ENCODE peak calls at places on chromosomes 11 and 22, in four cellular contexts. Q is K562, I is endothelial cell of umbilical vein, Z is GM12878. N is an unnamed sample.

GRCh38 chr22:22045576-22046335 is 63.2 kb upstream of the TOP3B start:
- DNase-seq in I (no peak), Q (no peak), Z (no peak), N (no peak)

GRCh38 chr22:43337385-43337784 is 5.8 kb downstream of the SCUBE1 start:
- DNase-seq in Z (no peak), I (no peak), Q (no peak), N (no peak)

GRCh38 chr11:50333861-50334260 is 301.2 kb downstream of the OR4C45 start:
- DNase-seq in Q (no peak), Z (no peak), I (no peak), N (no peak)

GRCh38 chr22:38298312-38299000 is 18.8 kb downstream of the CSNK1E start:
- DNase-seq in Z (no peak), I (no peak), Q (peak), N (peak)

GRCh38 chr11:10432971-10433370 is 22.1 kb upstream of the AMPD3 start:
- DNase-seq in Q (no peak), Z (no peak), I (no peak), N (no peak)

GRCh38 chr22:20491346-20491745 is 4.2 kb downstream of the KLHL22 start:
- DNase-seq in Q (no peak), Z (no peak), I (no peak), N (no peak)

GRCh38 chr22:50733521-50734342 is 4.3 kb upstream of the ACR start:
- DNase-seq in I (no peak), Q (no peak), Z (no peak), N (peak)

GRCh38 chr11:6200975-6201374 is 2.0 kb downstream of the OR52W1 start:
- DNase-seq in I (no peak), Z (no peak), Q (no peak), N (no peak)

GRCh38 chr11:7516488-7516887 is 2.7 kb downstream of the PPFIBP2 start:
- DNase-seq in I (no peak), Z (no peak), Q (no peak), N (no peak)

GRCh38 chr11:12526789-12527188 is 147.4 kb upstream of the TEAD1 start:
- DNase-seq in Q (no peak), Z (no peak), I (peak), N (peak)

GRCh38 chr11:5808500-5809121 is at the start of gene OR52N2:
- DNase-seq in Z (peak), I (peak), Q (peak), N (peak)

GRCh38 chr11:124870430-124870829 is 5.2 kb downstream of the ROBO3 start:
- DNase-seq in Z (no peak), I (no peak), Q (no peak), N (no peak)

DNA sequence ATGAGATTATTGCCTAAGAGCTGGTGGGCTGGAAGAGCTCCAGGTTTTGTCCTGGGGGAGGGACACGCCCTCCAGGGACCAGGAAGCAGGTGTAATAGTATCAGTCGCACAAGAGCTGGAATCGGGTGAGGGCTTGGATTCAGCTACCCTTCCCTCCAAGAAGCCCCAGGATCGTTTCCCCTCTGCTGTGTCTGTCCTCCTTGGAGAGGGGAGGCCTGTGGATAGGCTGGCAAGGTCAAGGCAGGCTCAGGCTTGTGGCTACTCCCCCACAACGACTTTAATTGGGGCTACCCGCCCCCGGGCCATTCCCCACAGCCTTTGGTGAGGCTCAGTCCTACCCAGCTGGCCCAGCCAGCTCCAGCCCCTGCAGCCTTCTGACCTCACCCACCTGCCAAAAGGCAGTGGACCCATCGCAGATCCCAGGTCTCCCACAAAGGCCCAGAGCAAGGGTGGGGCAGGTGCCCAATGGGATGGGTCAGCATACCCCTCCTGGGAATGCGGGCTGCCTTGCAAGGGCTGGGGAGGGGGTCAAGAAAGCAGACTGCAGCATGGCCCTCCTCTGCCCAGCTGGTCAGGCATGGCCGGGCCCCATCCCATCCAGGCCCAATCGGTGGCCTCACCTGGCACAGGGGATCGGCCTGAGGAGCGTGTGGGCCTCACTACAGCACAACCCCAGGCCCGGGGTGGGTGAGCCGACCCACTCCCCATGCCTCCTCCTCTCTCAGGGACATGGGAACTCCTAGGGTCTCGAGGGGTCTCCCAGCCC is 1.0 kb downstream of the CTSD start:
- DNase-seq in I (no peak), Z (no peak), Q (peak), N (no peak)
- TF ChIP-seq FOS in I (no peak), Z (no peak), Q (no peak), N (no peak)

GRCh38 chr22:44486538-44486937 is 11.5 kb downstream of the RTL6 start:
- DNase-seq in Q (peak), Z (no peak), I (no peak), N (peak)

GRCh38 chr22:44484618-44485017 is 13.4 kb downstream of the RTL6 start:
- DNase-seq in Z (no peak), Q (no peak), I (no peak), N (no peak)

GRCh38 chr22:44488354-44488753 is 9.7 kb downstream of the RTL6 start:
- DNase-seq in Z (no peak), I (no peak), Q (no peak), N (no peak)

GRCh38 chr22:44483878-44484277 is 14.2 kb downstream of the RTL6 start:
- DNase-seq in Q (no peak), I (no peak), Z (no peak), N (no peak)

DNA sequence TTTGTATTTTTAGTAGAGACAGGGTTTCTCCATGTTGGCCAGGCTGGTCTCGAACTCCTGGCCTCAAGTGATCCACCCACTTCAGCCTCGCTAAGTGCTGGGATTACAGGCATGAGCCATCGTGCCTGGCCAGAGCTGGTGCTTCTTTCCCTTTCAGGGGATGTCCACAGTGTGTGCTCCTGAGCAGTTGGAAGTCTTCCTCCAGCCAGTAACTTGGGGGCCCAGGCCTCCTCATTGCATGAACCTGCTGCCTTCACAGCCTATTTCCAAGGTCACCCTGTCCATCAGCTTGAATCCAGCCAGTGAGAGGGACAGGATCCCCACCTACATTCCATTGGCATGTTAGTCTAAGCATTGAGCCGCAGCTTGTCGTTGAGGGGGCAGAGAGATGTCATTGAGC is 12.5 kb downstream of the RTL6 start:
- DNase-seq in I (no peak), Q (no peak), Z (no peak), N (no peak)
- TF ChIP-seq FOS in I (no peak), Q (no peak), Z (no peak), N (no peak)

DNA sequence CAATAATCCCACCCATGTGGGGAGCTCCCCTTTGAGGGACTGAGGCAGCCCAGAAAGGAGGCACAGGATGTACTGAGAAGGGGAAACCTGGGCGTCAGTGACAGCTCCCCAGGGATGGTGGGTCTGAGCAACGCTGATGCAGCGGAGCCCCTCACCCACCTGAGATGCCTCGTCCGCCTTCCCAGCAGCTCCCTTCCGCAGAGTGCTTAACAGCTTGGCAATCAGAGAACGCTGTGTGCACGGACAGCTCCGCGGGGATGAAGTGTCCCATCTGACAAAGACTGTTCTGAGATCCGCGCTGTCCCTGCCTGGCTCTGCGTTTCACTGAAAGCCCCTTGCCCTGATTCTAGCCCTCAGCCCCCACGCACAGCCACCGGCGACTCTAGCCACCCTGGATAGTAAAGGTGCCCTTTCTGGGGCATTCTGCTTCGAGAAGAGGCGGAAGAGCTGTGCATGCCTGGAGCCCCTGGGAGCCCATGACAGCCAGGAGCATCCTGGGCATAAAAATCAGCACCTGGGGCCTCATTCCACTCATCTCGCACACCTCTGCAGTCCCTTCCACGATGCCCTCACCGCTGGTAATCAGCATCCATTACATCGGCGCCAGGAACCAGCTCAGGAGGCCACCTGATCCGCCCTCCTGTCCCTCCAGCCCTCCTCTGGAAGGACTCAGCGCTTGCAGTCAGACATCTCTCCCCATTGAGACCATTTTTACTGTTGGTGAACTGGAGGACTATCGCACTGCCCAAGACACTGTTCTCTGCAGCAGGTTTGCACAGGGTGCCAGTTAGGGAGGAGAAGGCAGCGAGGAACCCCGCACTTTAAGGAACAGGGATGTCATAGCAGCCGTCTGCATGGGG is 10.7 kb downstream of the KCNJ5 start:
- DNase-seq in Z (no peak), Q (no peak), I (no peak), N (no peak)
- TF ChIP-seq FOS in Z (no peak), Q (no peak), I (no peak), N (no peak)

GRCh38 chr11:79403839-79404238 is 37.0 kb downstream of the TENM4 start:
- DNase-seq in I (no peak), Z (no peak), Q (no peak), N (no peak)

GRCh38 chr11:79404325-79404724 is 36.5 kb downstream of the TENM4 start:
- DNase-seq in Z (no peak), I (no peak), Q (no peak), N (peak)

GRCh38 chr11:79402912-79403311 is 37.9 kb downstream of the TENM4 start:
- DNase-seq in Z (no peak), Q (no peak), I (no peak), N (no peak)

GRCh38 chr11:79400206-79400605 is 40.6 kb downstream of the TENM4 start:
- DNase-seq in I (no peak), Z (no peak), Q (no peak), N (no peak)

GRCh38 chr11:79400717-79401330 is 40.0 kb downstream of the TENM4 start:
- DNase-seq in Z (no peak), I (no peak), Q (peak), N (peak)
- TF ChIP-seq FOS in Z (no peak), I (no peak), Q (no peak), N (no peak)

DNA sequence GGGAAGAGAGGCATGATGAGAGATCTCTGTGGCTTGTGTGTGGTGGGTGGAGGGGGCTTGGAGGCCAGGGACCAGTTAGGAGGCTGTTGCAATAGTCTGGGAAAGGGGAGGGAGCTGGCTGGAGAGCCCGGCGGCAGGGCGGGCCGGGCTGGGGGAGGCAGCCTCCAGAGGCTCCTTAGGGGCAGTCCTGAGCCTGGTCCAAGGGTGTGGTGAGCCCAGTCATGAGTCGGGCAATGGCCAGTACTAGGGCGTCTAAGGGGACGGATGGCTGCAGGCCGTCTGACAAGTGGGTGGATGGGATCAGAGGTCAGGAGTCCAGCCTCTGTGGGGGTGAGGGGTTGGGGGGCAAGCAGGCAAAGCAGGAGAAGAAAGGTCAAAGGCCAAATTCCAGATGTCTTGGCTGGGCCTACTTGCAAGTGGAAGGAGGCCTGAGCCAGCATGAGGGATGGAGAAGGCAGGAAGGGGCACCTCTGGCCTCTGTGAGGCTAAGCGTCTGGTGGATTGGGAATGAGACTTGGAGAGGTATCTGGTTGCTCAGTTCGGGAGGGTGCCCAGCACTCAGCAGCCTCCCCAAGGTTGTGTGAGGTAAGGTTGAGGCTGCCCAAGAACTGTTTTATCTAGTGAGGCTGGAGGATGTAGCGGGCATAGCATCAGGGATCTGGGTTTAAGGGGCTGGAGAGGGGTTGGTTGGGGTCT is 6.0 kb upstream of the CD248 start:
- DNase-seq in I (no peak), Z (no peak), Q (no peak), N (no peak)
- TF ChIP-seq FOS in I (no peak), Z (no peak), Q (no peak), N (no peak)

GRCh38 chr11:125933030-125933813 is 12.6 kb upstream of the VSIG10L2 start:
- DNase-seq in Z (no peak), I (no peak), Q (no peak), N (no peak)
- TF ChIP-seq FOS in Z (no peak), I (no peak), Q (no peak), N (no peak)

GRCh38 chr22:47631571-47632102 is 869.2 kb downstream of the TBC1D22A start:
- DNase-seq in Q (peak), I (no peak), Z (no peak), N (no peak)
- TF ChIP-seq FOS in Q (no peak), I (no peak), Z (no peak), N (no peak)